ENCODE peak calls at places on chromosomes 1 and 21, in five cellular contexts. U is iris pigment epithelial cell, Z is Panc1, T is ACHN, Y is NCI-H2029. P is an unnamed sample.

GRCh38 chr1:234926574-234927311 is 201.9 kb downstream of the TOMM20 start:
- DNase-seq in U (no peak), Z (no peak), T (no peak), Y (no peak), P (no peak)

GRCh38 chr1:183911285-183911684 is 106.4 kb downstream of the RGL1 start:
- DNase-seq in U (no peak), Z (no peak), T (no peak), Y (no peak), P (no peak)

GRCh38 chr1:9289090-9289534 is 3.6 kb upstream of the SPSB1 start:
- DNase-seq in U (peak), Z (peak), T (peak), Y (no peak), P (no peak)

GRCh38 chr1:2610036-2610720 is 22.6 kb downstream of the MMEL1 start:
- DNase-seq in U (no peak), Z (no peak), T (peak), Y (no peak), P (no peak)

GRCh38 chr1:155893389-155894142 is 17.6 kb downstream of the RIT1 start:
- DNase-seq in U (peak), Z (peak), T (peak), Y (no peak), P (no peak)

GRCh38 chr1:176949033-176949662 is 215.4 kb downstream of the ASTN1 start:
- DNase-seq in U (peak), Z (peak), T (peak), Y (no peak), P (no peak)

GRCh38 chr1:39105841-39106765 is 80.0 kb downstream of the NDUFS5 start:
- DNase-seq in U (peak), Z (no peak), T (peak), Y (peak), P (peak)

GRCh38 chr1:117646007-117646913 is 40.4 kb downstream of the TENT5C start:
- DNase-seq in U (peak), Z (no peak), T (no peak), Y (no peak), P (no peak)

GRCh38 chr1:115313173-115313572 is 24.9 kb downstream of the NGF start:
- DNase-seq in U (no peak), Z (no peak), T (no peak), Y (no peak), P (no peak)

GRCh38 chr1:50426702-50427085 is 3.5 kb upstream of the DMRTA2 start:
- DNase-seq in U (no peak), Z (no peak), T (no peak), Y (no peak), P (no peak)

GRCh38 chr1:8447616-8448150 is 129.8 kb downstream of the SLC45A1 start:
- DNase-seq in U (no peak), Z (no peak), T (no peak), Y (no peak), P (no peak)

GRCh38 chr1:87278791-87279190 is 49.9 kb upstream of the LMO4 start:
- DNase-seq in U (no peak), Z (no peak), T (no peak), Y (no peak), P (no peak)

GRCh38 chr1:232630047-232630893 is at the start of gene SIPA1L2:
- DNase-seq in U (peak), Z (no peak), T (peak), Y (peak), P (peak)

GRCh38 chr21:33360281-33360680 is 35.5 kb downstream of the IFNAR1 start:
- DNase-seq in U (peak), Z (no peak), T (no peak), Y (no peak), P (no peak)

GRCh38 chr1:21027805-21028204 is 148.9 kb downstream of the EIF4G3 start:
- DNase-seq in U (peak), Z (no peak), T (no peak), Y (no peak), P (no peak)

GRCh38 chr1:2132222-2133038 is 62.1 kb downstream of the FAAP20 start:
- DNase-seq in U (peak), Z (peak), T (no peak), Y (no peak), P (no peak)

GRCh38 chr1:48038273-48038767 is 41.1 kb upstream of the TRABD2B start:
- DNase-seq in U (no peak), Z (no peak), T (no peak), Y (peak), P (no peak)

GRCh38 chr1:187474266-187474665 is 645.5 kb downstream of the PLA2G4A start:
- DNase-seq in U (peak), Z (no peak), T (peak), Y (no peak), P (no peak)

P was measured in Ammon's horn.